ENCODE peak calls at places on chromosomes 4 and X, in six cellular contexts. One of them, this sample, is unnamed.
A peak's percentile ranks its signal among the peaks of the same experiment; 100 is the strongest.

GRCh38 chr4:20687894-20688293 is 12.4 kb upstream of the PACRGL start:
- ATAC-seq in A549: no peak
- ATAC-seq in K562: no peak
- ATAC-seq in upper lobe of left lung: no peak
- ATAC-seq in GM12878: no peak
- ATAC-seq in HepG2: no peak
- ATAC-seq in this sample: no peak

GRCh38 chrX:134546187-134546586 is 86.2 kb downstream of the HPRT1 start:
- ATAC-seq in A549: no peak
- ATAC-seq in K562: no peak
- ATAC-seq in upper lobe of left lung: no peak
- ATAC-seq in GM12878: no peak
- ATAC-seq in HepG2: no peak
- ATAC-seq in this sample: no peak

GRCh38 chr4:150244600-150244999 is 166.4 kb downstream of the DCLK2 start:
- ATAC-seq in A549: peak; percentile 65
- ATAC-seq in K562: no peak
- ATAC-seq in upper lobe of left lung: no peak
- ATAC-seq in GM12878: no peak
- ATAC-seq in HepG2: no peak
- ATAC-seq in this sample: no peak

GRCh38 chr4:134677209-134677814 is 475.7 kb upstream of the PABPC4L start:
- ATAC-seq in A549: no peak
- ATAC-seq in K562: no peak
- ATAC-seq in upper lobe of left lung: no peak
- ATAC-seq in GM12878: no peak
- ATAC-seq in HepG2: no peak
- ATAC-seq in this sample: no peak

GRCh38 chr4:168508683-168509082 is 11.8 kb downstream of the PALLD start:
- ATAC-seq in A549: no peak
- ATAC-seq in K562: no peak
- ATAC-seq in upper lobe of left lung: no peak
- ATAC-seq in GM12878: no peak
- ATAC-seq in HepG2: no peak
- ATAC-seq in this sample: no peak

GRCh38 chr4:64384237-64385176 is 24.7 kb downstream of the TECRL start:
- ATAC-seq in A549: no peak
- ATAC-seq in K562: no peak
- ATAC-seq in upper lobe of left lung: peak; percentile 32
- ATAC-seq in GM12878: no peak
- ATAC-seq in HepG2: no peak
- ATAC-seq in this sample: no peak

GRCh38 chrX:9023293-9023692 is 10.6 kb downstream of the FAM9B start:
- ATAC-seq in A549: no peak
- ATAC-seq in K562: no peak
- ATAC-seq in upper lobe of left lung: no peak
- ATAC-seq in GM12878: no peak
- ATAC-seq in HepG2: no peak
- ATAC-seq in this sample: no peak

GRCh38 chr4:73673286-73673685 is 53.0 kb upstream of the RASSF6 start:
- ATAC-seq in A549: no peak
- ATAC-seq in K562: no peak
- ATAC-seq in upper lobe of left lung: no peak
- ATAC-seq in GM12878: no peak
- ATAC-seq in HepG2: no peak
- ATAC-seq in this sample: no peak

GRCh38 chrX:38279188-38279587 is 48.1 kb downstream of the RPGR start:
- ATAC-seq in A549: no peak
- ATAC-seq in K562: no peak
- ATAC-seq in upper lobe of left lung: no peak
- ATAC-seq in GM12878: peak; percentile 13
- ATAC-seq in HepG2: no peak
- ATAC-seq in this sample: no peak

GRCh38 chrX:1385824-1386223 is 6.1 kb downstream of the SLC25A6 start:
- ATAC-seq in A549: no peak
- ATAC-seq in K562: no peak
- ATAC-seq in upper lobe of left lung: no peak
- ATAC-seq in GM12878: peak; percentile 8
- ATAC-seq in HepG2: no peak
- ATAC-seq in this sample: no peak

GRCh38 chrX:68432648-68433047 is 647 bp downstream of the OPHN1 start:
- ATAC-seq in A549: peak; percentile 12
- ATAC-seq in K562: peak; percentile 73
- ATAC-seq in upper lobe of left lung: peak; percentile 41
- ATAC-seq in GM12878: no peak
- ATAC-seq in HepG2: peak; percentile 21
- ATAC-seq in this sample: no peak

GRCh38 chr4:56440983-56441382 is 4.9 kb downstream of the PAICS start:
- ATAC-seq in A549: no peak
- ATAC-seq in K562: no peak
- ATAC-seq in upper lobe of left lung: no peak
- ATAC-seq in GM12878: no peak
- ATAC-seq in HepG2: no peak
- ATAC-seq in this sample: no peak

GRCh38 chr4:80077639-80078038 is 4.6 kb upstream of the ANTXR2 start:
- ATAC-seq in A549: no peak
- ATAC-seq in K562: no peak
- ATAC-seq in upper lobe of left lung: no peak
- ATAC-seq in GM12878: no peak
- ATAC-seq in HepG2: no peak
- ATAC-seq in this sample: no peak

GRCh38 chrX:27555514-27555913 is 34.6 kb upstream of the DCAF8L2 start:
- ATAC-seq in A549: no peak
- ATAC-seq in K562: no peak
- ATAC-seq in upper lobe of left lung: no peak
- ATAC-seq in GM12878: peak; percentile 68
- ATAC-seq in HepG2: peak; percentile 79
- ATAC-seq in this sample: no peak

DNA sequence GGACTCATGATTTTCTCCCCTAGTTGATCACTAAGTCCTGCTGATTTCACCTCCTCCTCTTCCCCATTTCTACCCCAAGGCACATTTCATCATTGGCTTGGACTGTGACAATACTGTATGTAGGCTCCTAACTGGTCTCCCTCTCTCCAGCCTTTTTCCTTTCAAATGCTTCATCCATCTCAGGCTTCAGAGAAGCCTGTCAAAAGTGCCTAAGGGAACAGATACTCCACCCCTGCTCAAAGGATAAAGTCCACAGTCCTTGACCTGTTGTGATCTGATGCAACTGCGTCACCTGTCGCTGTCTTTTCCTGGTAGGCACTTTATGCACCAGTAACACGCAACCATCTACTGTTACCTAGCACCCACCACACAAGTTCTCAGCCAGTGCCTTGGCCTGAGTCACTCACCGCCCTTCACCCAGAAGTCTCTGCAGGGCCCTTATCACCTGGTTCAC is 12.8 kb downstream of the SCARB2 start:
- ATAC-seq in A549: no peak
- ATAC-seq in K562: peak; percentile 60
- ATAC-seq in upper lobe of left lung: no peak
- ATAC-seq in GM12878: no peak
- ATAC-seq in HepG2: peak; percentile 95
- ATAC-seq in this sample: no peak
- H3K4me1 ChIP-seq in A549: peaks cover 27% of the 10 kb centered on the region
- H3K4me1 ChIP-seq in K562: peaks cover 4% of the 10 kb centered on the region
- H3K4me1 ChIP-seq in upper lobe of left lung: peaks cover 82% of the 10 kb centered on the region
- H3K4me1 ChIP-seq in GM12878: peaks cover 54% of the 10 kb centered on the region
- H3K4me1 ChIP-seq in HepG2: peaks cover 47% of the 10 kb centered on the region
- H3K4me1 ChIP-seq in this sample: peaks cover 33% of the 10 kb centered on the region

DNA sequence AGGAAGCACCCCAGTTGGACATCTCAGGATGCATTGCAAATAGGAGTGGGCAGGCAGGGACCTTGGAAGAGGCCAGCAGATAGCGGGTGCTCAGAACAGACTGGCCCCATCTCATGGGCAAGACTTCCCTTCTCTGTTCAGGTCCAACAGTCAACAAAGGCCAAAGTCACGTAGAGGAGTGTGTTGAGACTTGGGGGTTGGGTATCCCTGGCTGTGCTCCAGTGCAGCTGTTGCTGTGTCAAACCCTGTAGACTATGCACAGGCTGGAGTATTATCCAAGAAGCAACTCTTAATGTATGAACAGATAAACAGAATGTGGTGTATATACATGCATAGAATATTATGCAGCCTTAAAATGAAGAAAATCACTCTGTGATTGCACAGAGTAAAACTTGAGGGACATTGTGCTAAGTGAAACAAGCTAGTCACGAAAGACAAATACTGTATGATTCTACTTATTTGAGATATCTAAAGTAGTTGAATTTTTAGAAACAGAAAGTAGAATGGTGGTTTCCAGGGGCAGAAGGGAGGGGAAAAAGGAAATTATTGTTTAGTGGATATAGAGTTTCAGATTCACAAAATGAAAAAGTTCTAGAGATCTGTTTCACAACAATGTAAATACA is 192.1 kb upstream of the LCORL start:
- ATAC-seq in A549: no peak
- ATAC-seq in K562: no peak
- ATAC-seq in upper lobe of left lung: no peak
- ATAC-seq in GM12878: peak; percentile 55
- ATAC-seq in HepG2: no peak
- ATAC-seq in this sample: no peak
- TF ChIP-seq CTCF in A549: no peak
- TF ChIP-seq CTCF in K562: no peak
- TF ChIP-seq CTCF in upper lobe of left lung: no peak
- TF ChIP-seq CTCF in GM12878: no peak
- TF ChIP-seq CTCF in HepG2: no peak
- TF ChIP-seq CTCF in this sample: no peak

DNA sequence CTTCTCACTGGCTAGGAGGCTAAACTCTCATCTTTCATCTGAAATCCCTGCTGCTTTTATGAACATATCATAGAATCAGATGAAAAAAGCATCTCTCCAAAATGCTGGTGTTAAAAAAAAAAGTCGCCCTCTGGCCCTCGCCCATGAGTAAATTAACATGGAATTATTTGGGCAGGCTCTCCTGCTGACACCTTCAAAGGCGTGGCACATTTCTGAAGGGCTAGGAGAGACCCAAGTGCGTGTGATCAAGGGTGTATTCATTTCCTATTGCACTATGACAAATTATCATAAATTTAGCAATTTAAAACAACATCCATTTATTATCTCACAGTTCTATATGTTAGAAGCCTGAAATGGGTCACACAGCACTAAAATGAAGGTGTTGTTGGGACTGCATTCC is 5.1 kb downstream of the ANXA3 start:
- ATAC-seq in A549: no peak
- ATAC-seq in K562: no peak
- ATAC-seq in upper lobe of left lung: no peak
- ATAC-seq in GM12878: no peak
- ATAC-seq in HepG2: no peak
- ATAC-seq in this sample: no peak
- TF ChIP-seq EP300 in A549: no peak
- TF ChIP-seq EP300 in K562: no peak
- TF ChIP-seq EP300 in upper lobe of left lung: no peak
- TF ChIP-seq EP300 in GM12878: no peak
- TF ChIP-seq EP300 in HepG2: no peak
- TF ChIP-seq EP300 in this sample: no peak

GRCh38 chr4:1298461-1298860 is 8.8 kb downstream of the MAEA start:
- ATAC-seq in A549: no peak
- ATAC-seq in K562: no peak
- ATAC-seq in upper lobe of left lung: no peak
- ATAC-seq in GM12878: no peak
- ATAC-seq in HepG2: no peak
- ATAC-seq in this sample: no peak

GRCh38 chr4:1300466-1301455 is 11.1 kb downstream of the MAEA start:
- ATAC-seq in A549: no peak
- ATAC-seq in K562: no peak
- ATAC-seq in upper lobe of left lung: peak; percentile 91
- ATAC-seq in GM12878: no peak
- ATAC-seq in HepG2: no peak
- ATAC-seq in this sample: peak; percentile 82

GRCh38 chr4:1297023-1297395 is 7.3 kb downstream of the MAEA start:
- ATAC-seq in A549: no peak
- ATAC-seq in K562: no peak
- ATAC-seq in upper lobe of left lung: no peak
- ATAC-seq in GM12878: no peak
- ATAC-seq in HepG2: no peak
- ATAC-seq in this sample: no peak

GRCh38 chr4:1297456-1298325 is 8.0 kb downstream of the MAEA start:
- ATAC-seq in A549: no peak
- ATAC-seq in K562: no peak
- ATAC-seq in upper lobe of left lung: no peak
- ATAC-seq in GM12878: no peak
- ATAC-seq in HepG2: no peak
- ATAC-seq in this sample: no peak

GRCh38 chr4:1299301-1299860 is 9.7 kb downstream of the MAEA start:
- ATAC-seq in A549: no peak
- ATAC-seq in K562: no peak
- ATAC-seq in upper lobe of left lung: no peak
- ATAC-seq in GM12878: no peak
- ATAC-seq in HepG2: no peak
- ATAC-seq in this sample: no peak
- H3K4me1 ChIP-seq in A549: no peaks in the 10 kb centered on the region
- H3K4me1 ChIP-seq in K562: peaks cover 13% of the 10 kb centered on the region
- H3K4me1 ChIP-seq in upper lobe of left lung: peaks cover 17% of the 10 kb centered on the region
- H3K4me1 ChIP-seq in GM12878: no peaks in the 10 kb centered on the region
- H3K4me1 ChIP-seq in HepG2: peaks cover 1% of the 10 kb centered on the region
- H3K4me1 ChIP-seq in this sample: no peaks in the 10 kb centered on the region

GRCh38 chr4:36388710-36389109 is 107.3 kb downstream of the DTHD1 start:
- ATAC-seq in A549: no peak
- ATAC-seq in K562: no peak
- ATAC-seq in upper lobe of left lung: no peak
- ATAC-seq in GM12878: no peak
- ATAC-seq in HepG2: no peak
- ATAC-seq in this sample: no peak

GRCh38 chr4:36385951-36386561 is 104.6 kb downstream of the DTHD1 start:
- ATAC-seq in A549: no peak
- ATAC-seq in K562: no peak
- ATAC-seq in upper lobe of left lung: peak; percentile 87
- ATAC-seq in GM12878: peak; percentile 94
- ATAC-seq in HepG2: no peak
- ATAC-seq in this sample: no peak

GRCh38 chr4:36392049-36392448 is 110.6 kb downstream of the DTHD1 start:
- ATAC-seq in A549: no peak
- ATAC-seq in K562: no peak
- ATAC-seq in upper lobe of left lung: no peak
- ATAC-seq in GM12878: no peak
- ATAC-seq in HepG2: no peak
- ATAC-seq in this sample: no peak

GRCh38 chr4:36386691-36387090 is 105.3 kb downstream of the DTHD1 start:
- ATAC-seq in A549: no peak
- ATAC-seq in K562: no peak
- ATAC-seq in upper lobe of left lung: peak; percentile 23
- ATAC-seq in GM12878: peak; percentile 14
- ATAC-seq in HepG2: no peak
- ATAC-seq in this sample: no peak
- TF ChIP-seq CTCF in A549: no peak
- TF ChIP-seq CTCF in K562: no peak
- TF ChIP-seq CTCF in upper lobe of left lung: no peak
- TF ChIP-seq CTCF in GM12878: peak; percentile 24
- TF ChIP-seq CTCF in HepG2: no peak
- TF ChIP-seq CTCF in this sample: no peak